ENCODE peak calls at places on chromosomes 13 and 19, in eight cellular contexts. J is psoas muscle, U is neuronal stem cell, N is IMR-90, E is adrenal gland, Z is esophagus squamous epithelium, K is cardiac fibroblast, M is lung. P is an unnamed sample.

GRCh38 chr13:40875583-40875982 is 86.2 kb downstream of the SLC25A15 start:
- DNase-seq in J (no peak), U (no peak), N (no peak), E (no peak), Z (no peak), K (no peak), M (no peak), P (no peak)

GRCh38 chr19:54399189-54399588 is 16.1 kb upstream of the TTYH1 start:
- DNase-seq in J (no peak), U (no peak), N (no peak), E (no peak), Z (no peak), K (no peak), M (no peak), P (no peak)

GRCh38 chr13:41059466-41059865 is 1.8 kb upstream of the WBP4 start:
- DNase-seq in J (no peak), U (no peak), N (peak; percentile 11), E (no peak), Z (no peak), K (peak; percentile 10), M (no peak), P (peak; percentile 25)

GRCh38 chr13:87123987-87124784 is 547.0 kb upstream of the SLITRK5 start:
- DNase-seq in J (no peak), U (peak; percentile 8), N (peak; percentile 100), E (no peak), Z (no peak), K (peak; percentile 93), M (no peak), P (no peak)

GRCh38 chr13:106492576-106493323 is 42.7 kb downstream of the EFNB2 start:
- DNase-seq in J (no peak), U (no peak), N (no peak), E (no peak), Z (no peak), K (no peak), M (no peak), P (no peak)

GRCh38 chr19:11693505-11694499 is 44.9 kb downstream of the ZNF823 start:
- DNase-seq in J (no peak), U (no peak), N (peak; percentile 75), E (no peak), Z (no peak), K (peak; percentile 52), M (no peak), P (peak; percentile 7)

GRCh38 chr19:45126654-45127053 is 33.7 kb downstream of the PPP1R37 start:
- DNase-seq in J (no peak), U (no peak), N (no peak), E (no peak), Z (no peak), K (no peak), M (no peak), P (no peak)

GRCh38 chr19:46271488-46272197 is 25.2 kb upstream of the HIF3A start:
- DNase-seq in J (no peak), U (no peak), N (peak; percentile 70), E (no peak), Z (no peak), K (peak; percentile 78), M (no peak), P (peak; percentile 35)

GRCh38 chr19:51166846-51167490 is 24.9 kb downstream of the SIGLEC7 start:
- DNase-seq in J (no peak), U (no peak), N (no peak), E (peak; percentile 33), Z (no peak), K (no peak), M (peak; percentile 54), P (peak; percentile 71)

GRCh38 chr19:38304866-38305429 is 897 bp downstream of the C19orf33 start:
- DNase-seq in J (no peak), U (peak; percentile 82), N (no peak), E (peak; percentile 37), Z (no peak), K (peak; percentile 59), M (peak; percentile 90), P (no peak)

GRCh38 chr13:29817604-29818378 is 32.6 kb downstream of the UBL3 start:
- DNase-seq in J (no peak), U (no peak), N (peak; percentile 23), E (no peak), Z (no peak), K (no peak), M (no peak), P (peak; percentile 76)

GRCh38 chr19:13430790-13431582 is 75.3 kb downstream of the CACNA1A start:
- DNase-seq in J (peak; percentile 55), U (peak; percentile 17), N (peak; percentile 42), E (peak; percentile 21), Z (no peak), K (peak; percentile 67), M (peak; percentile 37), P (peak; percentile 66)

GRCh38 chr19:56109216-56109615 is 11.9 kb downstream of the ZNF787 start:
- DNase-seq in J (no peak), U (no peak), N (peak; percentile 49), E (no peak), Z (no peak), K (peak; percentile 47), M (no peak), P (no peak)
- H3K4me3 ChIP-seq in J (peak overlapping the region; percentile 12), U (no peak overlapping the region), N (no peak overlapping the region), E (peak overlapping the region; percentile 26), Z (no peak overlapping the region), K (no peak overlapping the region), M (no peak overlapping the region), P (no peak overlapping the region)

GRCh38 chr19:57632987-57633831 is at the start of gene ZNF211:
- DNase-seq in J (peak; percentile 96), U (peak; percentile 94), N (peak; percentile 93), E (peak; percentile 95), Z (peak; percentile 38), K (peak; percentile 96), M (peak; percentile 92), P (peak; percentile 96)
- H3K4me3 ChIP-seq in J (peak within 1 kb of the TSS; percentile 81), U (peak within 1 kb of the TSS; percentile 69), N (peak within 1 kb of the TSS; percentile 83), E (peak within 1 kb of the TSS; percentile 69), Z (peak within 1 kb of the TSS; percentile 75), K (peak within 1 kb of the TSS; percentile 64), M (peak within 1 kb of the TSS; percentile 85), P (peak within 1 kb of the TSS; percentile 78)

DNA sequence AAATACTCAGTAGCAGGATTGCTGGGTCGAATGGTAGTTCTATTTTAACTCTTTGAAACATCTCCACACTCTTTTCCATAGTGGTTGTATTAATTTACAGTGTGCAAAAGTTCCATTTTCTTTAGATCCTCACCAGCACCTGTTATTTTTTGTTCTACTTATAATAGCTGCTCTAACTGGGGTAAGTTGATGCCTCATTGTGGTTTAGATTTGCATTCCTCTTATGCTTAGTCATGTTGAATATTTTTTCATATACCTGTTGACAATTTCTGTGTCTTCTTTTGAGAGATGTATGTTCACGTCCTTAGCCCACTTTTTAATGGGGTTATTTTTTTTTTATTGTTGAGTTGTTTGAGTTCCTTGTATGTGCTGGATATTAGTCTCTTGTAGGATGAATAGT is 144.6 kb downstream of the NBEA start:
- DNase-seq in J (no peak), U (no peak), N (no peak), E (no peak), Z (no peak), K (no peak), M (no peak), P (no peak)
- H3K4me3 ChIP-seq in J (no peak overlapping the region), U (no peak overlapping the region), N (no peak overlapping the region), E (no peak overlapping the region), Z (no peak overlapping the region), K (no peak overlapping the region), M (no peak overlapping the region), P (no peak overlapping the region)

GRCh38 chr13:101916108-101916757 is 463.8 kb downstream of the ITGBL1 start:
- DNase-seq in J (no peak), U (peak; percentile 56), N (no peak), E (no peak), Z (no peak), K (no peak), M (no peak), P (no peak)

GRCh38 chr13:101917475-101917810 is 465.0 kb downstream of the ITGBL1 start:
- DNase-seq in J (no peak), U (no peak), N (no peak), E (no peak), Z (no peak), K (no peak), M (no peak), P (no peak)

GRCh38 chr13:101917833-101918755 is 465.6 kb downstream of the ITGBL1 start:
- DNase-seq in J (no peak), U (no peak), N (no peak), E (no peak), Z (no peak), K (no peak), M (no peak), P (no peak)

GRCh38 chr13:101915755-101916107 is 463.3 kb downstream of the ITGBL1 start:
- DNase-seq in J (no peak), U (no peak), N (no peak), E (no peak), Z (no peak), K (no peak), M (no peak), P (no peak)

GRCh38 chr13:101916758-101917474 is 464.4 kb downstream of the ITGBL1 start:
- DNase-seq in J (no peak), U (no peak), N (no peak), E (no peak), Z (no peak), K (no peak), M (no peak), P (no peak)
- H3K4me3 ChIP-seq in J (peak overlapping the region; percentile 38), U (peak overlapping the region; percentile 32), N (no peak overlapping the region), E (peak overlapping the region; percentile 30), Z (peak overlapping the region; percentile 9), K (no peak overlapping the region), M (no peak overlapping the region), P (no peak overlapping the region)

DNA sequence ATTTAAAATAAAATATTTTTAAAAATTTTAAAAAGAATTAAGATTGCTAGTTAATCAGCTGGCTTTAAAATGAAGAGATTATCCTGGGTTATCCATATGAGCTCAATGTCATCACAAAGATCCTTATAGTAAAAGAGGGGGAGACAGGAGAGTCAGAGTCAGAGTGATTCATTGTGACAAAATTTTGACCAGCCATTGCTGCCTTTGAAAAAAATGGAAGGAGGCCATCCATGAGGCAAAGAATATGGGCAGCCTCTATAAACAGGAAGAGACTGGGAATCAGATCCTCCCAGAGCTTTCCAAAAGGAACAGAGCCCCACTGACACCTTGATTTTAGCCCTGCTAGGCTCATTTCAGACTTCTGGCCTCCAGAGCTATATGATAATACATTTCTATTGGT is 9.3 kb upstream of the RUBCNL start:
- DNase-seq in J (no peak), U (no peak), N (no peak), E (no peak), Z (no peak), K (no peak), M (no peak), P (no peak)
- H3K4me3 ChIP-seq in J (no peak overlapping the region), U (no peak overlapping the region), N (no peak overlapping the region), E (no peak overlapping the region), Z (no peak overlapping the region), K (no peak overlapping the region), M (no peak overlapping the region), P (no peak overlapping the region)

P was measured in GM12865.